ENCODE peak calls at places on chromosomes 1 and 21, in ten cellular contexts. P is right lobe of liver, N is transverse colon, D is heart left ventricle, R is H1, G is GM12891, S is upper lobe of left lung, X is lower leg skin, A is body of pancreas, Z is IMR-90. U is an unnamed sample.

GRCh38 chr1:197980457-197980856 is 63.3 kb downstream of the LHX9 start:
- DNase-seq in X (no peak), N (no peak), R (no peak), A (no peak), S (peak; percentile 23), D (peak; percentile 31), P (no peak), G (no peak), Z (no peak), U (no peak)

GRCh38 chr1:183989078-183989577 is 48.4 kb downstream of the COLGALT2 start:
- DNase-seq in R (no peak), P (no peak), S (peak; percentile 22), Z (peak; percentile 95), X (peak; percentile 16), G (peak; percentile 14), N (no peak), A (no peak), D (peak; percentile 57), U (peak; percentile 40)

GRCh38 chr1:235763962-235764361 is 102.7 kb downstream of the LYST start:
- DNase-seq in Z (peak; percentile 19), X (no peak), D (no peak), S (no peak), N (no peak), G (peak; percentile 0), P (no peak), A (no peak), R (no peak), U (no peak)

GRCh38 chr1:116820362-116820761 is 66.1 kb downstream of the CD2 start:
- DNase-seq in N (no peak), G (no peak), Z (peak; percentile 80), R (no peak), X (peak; percentile 32), S (no peak), A (peak; percentile 92), D (peak; percentile 66), P (no peak), U (peak; percentile 6)

GRCh38 chr1:1197551-1198422 is 8.6 kb downstream of the TNFRSF18 start:
- DNase-seq in N (peak; percentile 7), Z (no peak), A (no peak), G (no peak), S (no peak), P (peak; percentile 51), D (peak; percentile 24), X (no peak), R (peak; percentile 41), U (no peak)

GRCh38 chr21:14259669-14260458 is 43.9 kb downstream of the RBM11 start:
- DNase-seq in S (no peak), D (no peak), P (no peak), A (no peak), R (no peak), X (no peak), N (no peak), G (no peak), Z (peak; percentile 56), U (no peak)

GRCh38 chr21:26887241-26887640 is 42.0 kb upstream of the ADAMTS1 start:
- DNase-seq in A (no peak), S (no peak), P (no peak), R (no peak), X (no peak), D (no peak), Z (peak; percentile 15), G (no peak), N (no peak), U (no peak)

GRCh38 chr1:37752583-37753471 is 12.1 kb downstream of the EPHA10 start:
- DNase-seq in D (no peak), A (peak; percentile 43), R (peak; percentile 73), G (peak; percentile 71), Z (no peak), X (no peak), P (peak; percentile 50), S (no peak), N (peak; percentile 54), U (no peak)

GRCh38 chr1:153805042-153805745 is 30.0 kb downstream of the SLC27A3 start:
- DNase-seq in N (peak; percentile 68), Z (peak; percentile 92), A (no peak), R (no peak), G (peak; percentile 85), P (no peak), X (peak; percentile 84), S (peak; percentile 81), D (peak; percentile 63), U (peak; percentile 81)
- TF ChIP-seq POLR2A in N (peak; percentile 15), Z (no peak), A (no peak), R (no peak), G (no peak), P (peak; percentile 12), X (no peak), S (no peak), D (no peak), U (no peak)

GRCh38 chr21:39445339-39446269 is at the start of gene LCA5L:
- DNase-seq in D (peak; percentile 94), P (peak; percentile 94), S (peak; percentile 90), Z (peak; percentile 81), R (peak; percentile 97), N (peak; percentile 93), A (peak; percentile 94), X (peak; percentile 84), G (peak; percentile 92), U (peak; percentile 92)
- TF ChIP-seq POLR2A in D (peak; percentile 87), P (peak; percentile 66), S (peak; percentile 85), Z (peak; percentile 59), R (no peak), N (peak; percentile 71), A (peak; percentile 46), X (no peak), G (peak; percentile 77), U (peak; percentile 89)

GRCh38 chr1:20587639-20588017 is 1.3 kb upstream of the CDA start:
- DNase-seq in A (no peak), G (no peak), Z (peak; percentile 63), D (no peak), P (no peak), N (peak; percentile 28), R (no peak), S (no peak), X (peak; percentile 59), U (no peak)

GRCh38 chr1:20586939-20587638 is 1.8 kb upstream of the CDA start:
- DNase-seq in N (peak; percentile 40), D (peak; percentile 36), G (no peak), S (no peak), X (no peak), A (no peak), Z (no peak), R (no peak), P (no peak), U (no peak)

GRCh38 chr1:20588634-20589225 is at the start of gene CDA:
- DNase-seq in G (no peak), S (peak; percentile 50), X (no peak), P (peak; percentile 90), D (peak; percentile 33), Z (no peak), R (no peak), A (no peak), N (peak; percentile 77), U (no peak)

GRCh38 chr1:20589331-20590312 is 725 bp downstream of the CDA start:
- DNase-seq in X (no peak), G (no peak), N (no peak), D (peak; percentile 71), S (peak; percentile 65), R (no peak), A (peak; percentile 25), P (peak; percentile 72), Z (peak; percentile 89), U (no peak)

DNA sequence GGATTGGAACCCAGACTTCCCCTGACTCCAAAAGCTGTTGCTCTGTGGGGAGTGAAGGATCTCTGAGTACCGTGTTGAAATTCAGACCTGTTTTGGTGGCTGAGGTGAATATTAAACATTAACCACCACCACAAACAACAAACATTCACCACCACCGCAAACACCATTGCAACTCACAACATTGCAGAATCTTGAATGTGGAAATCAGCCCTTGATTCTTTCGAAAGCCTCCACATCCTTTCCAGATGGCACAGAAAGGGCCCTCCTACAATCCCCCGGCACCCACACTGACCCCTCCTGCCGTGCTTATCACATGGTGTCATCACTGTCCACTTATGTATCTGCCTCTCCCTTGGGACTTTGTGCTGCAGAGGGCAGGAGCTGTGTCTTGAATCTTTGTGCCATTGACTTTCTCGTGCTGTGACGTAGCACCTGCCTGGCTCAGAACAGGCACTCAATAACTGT is 1.4 kb downstream of the CDA start:
- DNase-seq in N (peak; percentile 44), D (peak; percentile 31), S (peak; percentile 57), R (no peak), A (no peak), Z (peak; percentile 67), X (peak; percentile 46), G (no peak), P (peak; percentile 90), U (no peak)
- TF ChIP-seq POLR2A in N (peak; percentile 30), D (no peak), S (no peak), R (no peak), A (no peak), Z (no peak), X (no peak), G (no peak), P (peak; percentile 97), U (no peak)

GRCh38 chr1:156053770-156054499 is at the start of gene UBQLN4:
- DNase-seq in N (peak; percentile 91), P (peak; percentile 94), S (peak; percentile 90), Z (peak; percentile 81), A (peak; percentile 90), D (peak; percentile 91), X (peak; percentile 75), G (peak; percentile 92), R (peak; percentile 91), U (peak; percentile 95)

GRCh38 chr1:156055649-156056048 is 1.1 kb downstream of the LAMTOR2 start:
- DNase-seq in Z (no peak), R (no peak), D (no peak), N (no peak), G (no peak), A (no peak), X (no peak), P (no peak), S (no peak), U (no peak)

GRCh38 chr1:156055343-156055645 is 712 bp downstream of the LAMTOR2 start:
- DNase-seq in Z (no peak), A (no peak), R (no peak), P (no peak), N (no peak), D (no peak), G (no peak), S (no peak), X (no peak), U (no peak)

GRCh38 chr1:156052862-156053769 is 482 bp downstream of the UBQLN4 start:
- DNase-seq in Z (peak; percentile 69), S (peak; percentile 51), D (peak; percentile 67), X (no peak), N (peak; percentile 68), A (peak; percentile 57), R (peak; percentile 94), P (peak; percentile 74), G (peak; percentile 73), U (peak; percentile 63)

GRCh38 chr1:156054500-156055342 is at the start of gene LAMTOR2:
- DNase-seq in G (peak; percentile 95), A (peak; percentile 97), X (peak; percentile 98), D (peak; percentile 99), R (peak; percentile 99), P (peak; percentile 98), N (peak; percentile 98), S (peak; percentile 99), Z (peak; percentile 94), U (peak; percentile 97)
- TF ChIP-seq POLR2A in G (peak; percentile 46), A (peak; percentile 31), X (no peak), D (peak; percentile 78), R (peak; percentile 57), P (peak; percentile 61), N (peak; percentile 69), S (no peak), Z (peak; percentile 49), U (peak; percentile 90)

U was measured in H54.